ENCODE peak calls at places on chromosomes 4 and X, in five cellular contexts. A, F, B, G and O are unnamed samples.

GRCh38 chr4:24063771-24064170 is 173.9 kb upstream of the PPARGC1A start:
- DNase-seq in A (no peak), B (no peak), F (peak; percentile 39), G (no peak), O (no peak)

GRCh38 chrX:40402771-40403533 is 177.8 kb upstream of the ATP6AP2 start:
- DNase-seq in G (no peak), B (no peak), F (no peak), A (no peak), O (peak; percentile 68)

GRCh38 chr4:1349359-1350168 is 2.6 kb downstream of the UVSSA start:
- DNase-seq in G (no peak), F (no peak), B (no peak), A (no peak), O (no peak)

GRCh38 chrX:41518841-41519220 is 71.7 kb downstream of the NYX start:
- DNase-seq in A (no peak), B (no peak), F (peak; percentile 44), G (no peak), O (no peak)

GRCh38 chr4:138225477-138225876 is 16.7 kb downstream of the SLC7A11 start:
- DNase-seq in F (peak; percentile 43), A (no peak), B (no peak), G (no peak), O (no peak)

GRCh38 chr4:1711906-1712215 is 258 bp downstream of the SLBP start:
- DNase-seq in F (no peak), A (no peak), G (no peak), B (no peak), O (no peak)

GRCh38 chr4:114780205-114780604 is 181.6 kb downstream of the UGT8 start:
- DNase-seq in A (no peak), G (peak; percentile 25), B (no peak), F (peak; percentile 72), O (peak; percentile 24)

GRCh38 chr4:147754037-147754445 is 22.2 kb downstream of the ARHGAP10 start:
- DNase-seq in G (no peak), A (no peak), B (no peak), F (peak; percentile 43), O (no peak)

GRCh38 chr4:105399535-105400161 is 74.2 kb downstream of the PPA2 start:
- DNase-seq in F (no peak), G (no peak), B (no peak), A (no peak), O (peak; percentile 52)

GRCh38 chr4:104751468-104751867 is 256.8 kb upstream of the CXXC4 start:
- DNase-seq in G (no peak), F (no peak), A (no peak), B (no peak), O (no peak)

GRCh38 chr4:129578336-129578735 is 482.4 kb downstream of the C4orf33 start:
- DNase-seq in B (no peak), F (peak; percentile 81), A (no peak), G (no peak), O (no peak)

GRCh38 chrX:109537324-109537665 is 651 bp downstream of the NXT2 start:
- DNase-seq in A (no peak), G (peak; percentile 2), B (no peak), F (peak; percentile 36), O (peak; percentile 32)

GRCh38 chr4:114561590-114561989 is 37.0 kb upstream of the UGT8 start:
- DNase-seq in G (no peak), B (no peak), A (no peak), F (no peak), O (no peak)

GRCh38 chr4:104989363-104989762 is 157.3 kb upstream of the TET2 start:
- DNase-seq in F (peak; percentile 72), B (no peak), A (no peak), G (no peak), O (no peak)

GRCh38 chr4:47733506-47733905 is 104.4 kb downstream of the CORIN start:
- DNase-seq in F (no peak), B (no peak), G (no peak), A (no peak), O (no peak)

GRCh38 chrX:53421125-53421524 is 1.3 kb downstream of the SMC1A start:
- DNase-seq in A (no peak), B (no peak), F (no peak), G (no peak), O (no peak)

GRCh38 chr4:141645611-141646340 is 9.4 kb downstream of the IL15 start:
- DNase-seq in B (no peak), A (no peak), F (no peak), G (no peak), O (peak; percentile 83)

GRCh38 chr4:186221624-186222023 is 5.7 kb upstream of the KLKB1 start:
- DNase-seq in A (no peak), F (no peak), B (no peak), G (no peak), O (no peak)

GRCh38 chrX:129572422-129572821 is 32.4 kb downstream of the OCRL start:
- DNase-seq in G (no peak), A (no peak), F (no peak), B (no peak), O (no peak)

GRCh38 chrX:48522291-48522690 is 683 bp downstream of the EBP start:
- DNase-seq in F (peak; percentile 20), B (no peak), A (no peak), G (no peak), O (no peak)

GRCh38 chr4:47913328-47913727 is 1.1 kb downstream of the NFXL1 start:
- DNase-seq in B (no peak), G (no peak), A (no peak), F (peak; percentile 10), O (peak; percentile 14)

GRCh38 chrX:153321381-153322105 is at the start of gene PNMA6F:
- DNase-seq in G (no peak), F (no peak), A (no peak), B (no peak), O (no peak)

GRCh38 chrX:123217077-123217476 is 33.0 kb downstream of the GRIA3 start:
- DNase-seq in G (no peak), A (no peak), B (no peak), F (no peak), O (no peak)

GRCh38 chrX:8879750-8880149 is 78.6 kb upstream of the FAM9A start:
- DNase-seq in A (peak; percentile 3), B (no peak), G (peak; percentile 26), F (peak; percentile 17), O (peak; percentile 7)

GRCh38 chr4:184911310-184911709 is 85.5 kb upstream of the ACSL1 start:
- DNase-seq in G (no peak), B (no peak), A (no peak), F (no peak), O (no peak)

GRCh38 chr4:159390648-159391047 is 287.8 kb downstream of the RAPGEF2 start:
- DNase-seq in B (no peak), F (no peak), G (no peak), A (no peak), O (peak; percentile 93)

GRCh38 chr4:147821555-147821954 is 89.7 kb downstream of the ARHGAP10 start:
- DNase-seq in G (no peak), A (no peak), B (no peak), F (no peak), O (no peak)

GRCh38 chr4:153217440-153217839 is 13.2 kb downstream of the TRIM2 start:
- DNase-seq in A (no peak), F (no peak), B (no peak), G (no peak), O (no peak)

GRCh38 chr4:35950442-35950841 is 293.9 kb downstream of the ARAP2 start:
- DNase-seq in A (no peak), B (no peak), G (no peak), F (no peak), O (no peak)

GRCh38 chrX:72142094-72142843 is 10.6 kb upstream of the RTL5 start:
- DNase-seq in F (peak; percentile 95), A (no peak), G (no peak), B (no peak), O (no peak)

GRCh38 chrX:57925806-57926205 is 15.5 kb upstream of the ZXDA start:
- DNase-seq in G (no peak), A (no peak), F (no peak), B (no peak), O (no peak)

GRCh38 chrX:16528620-16529019 is 121.3 kb upstream of the S100G start:
- DNase-seq in F (no peak), A (peak; percentile 11), B (no peak), G (no peak), O (no peak)

GRCh38 chrX:24398766-24399165 is 38.3 kb downstream of the SUPT20HL1 start:
- DNase-seq in B (no peak), G (no peak), F (peak; percentile 69), A (no peak), O (no peak)

GRCh38 chrX:50707955-50708694 is 105.9 kb downstream of the SHROOM4 start:
- DNase-seq in B (no peak), G (no peak), A (no peak), F (no peak), O (no peak)

GRCh38 chrX:51144828-51145442 is 187.7 kb upstream of the NUDT10 start:
- DNase-seq in F (peak; percentile 42), B (no peak), G (peak; percentile 35), A (peak; percentile 5), O (peak; percentile 22)

GRCh38 chr4:34323549-34324325 is 1920.6 kb downstream of the ARAP2 start:
- DNase-seq in A (no peak), G (no peak), B (no peak), F (peak; percentile 87), O (no peak)

GRCh38 chrX:41857670-41858069 is 65.7 kb downstream of the CASK start:
- DNase-seq in G (no peak), A (no peak), B (no peak), F (no peak), O (no peak)

GRCh38 chr4:142858965-142859364 is 12.9 kb upstream of the INPP4B start:
- DNase-seq in A (no peak), F (no peak), G (no peak), B (no peak), O (no peak)